ENCODE peak calls at places on chromosomes 3 and 15, in seven cellular contexts. One of them, this sample, is unnamed.
A peak's percentile ranks its signal among the peaks of the same experiment; 100 is the strongest.

GRCh38 chr3:133448478-133449122 is 48.7 kb downstream of the BFSP2 start:
- DNase-seq in IMR-90: no peak
- DNase-seq in mesendoderm: no peak
- DNase-seq in H1: no peak
- DNase-seq in H9: no peak
- DNase-seq in mesenchymal stem cell: no peak
- DNase-seq in trophoblast cell: no peak
- DNase-seq in this sample: no peak

GRCh38 chr3:159929181-159929893 is 59.3 kb upstream of the IL12A start:
- DNase-seq in IMR-90: peak; percentile 87
- DNase-seq in mesendoderm: peak; percentile 78
- DNase-seq in H1: no peak
- DNase-seq in H9: no peak
- DNase-seq in mesenchymal stem cell: peak; percentile 91
- DNase-seq in trophoblast cell: peak; percentile 20
- DNase-seq in this sample: no peak

GRCh38 chr3:53141468-53141840 is 11.2 kb upstream of the RFT1 start:
- DNase-seq in IMR-90: no peak
- DNase-seq in mesendoderm: no peak
- DNase-seq in H1: no peak
- DNase-seq in H9: no peak
- DNase-seq in mesenchymal stem cell: no peak
- DNase-seq in trophoblast cell: no peak
- DNase-seq in this sample: no peak

GRCh38 chr15:77391372-77391951 is 28.4 kb downstream of the PEAK1 start:
- DNase-seq in IMR-90: no peak
- DNase-seq in mesendoderm: no peak
- DNase-seq in H1: no peak
- DNase-seq in H9: no peak
- DNase-seq in mesenchymal stem cell: no peak
- DNase-seq in trophoblast cell: no peak
- DNase-seq in this sample: no peak

GRCh38 chr3:7682822-7683229 is 818.8 kb upstream of the LMCD1 start:
- DNase-seq in IMR-90: peak; percentile 10
- DNase-seq in mesendoderm: peak; percentile 52
- DNase-seq in H1: no peak
- DNase-seq in H9: no peak
- DNase-seq in mesenchymal stem cell: peak; percentile 15
- DNase-seq in trophoblast cell: no peak
- DNase-seq in this sample: no peak

GRCh38 chr15:93033434-93034045 is 55.5 kb downstream of the RGMA start:
- DNase-seq in IMR-90: no peak
- DNase-seq in mesendoderm: no peak
- DNase-seq in H1: no peak
- DNase-seq in H9: no peak
- DNase-seq in mesenchymal stem cell: no peak
- DNase-seq in trophoblast cell: no peak
- DNase-seq in this sample: no peak

GRCh38 chr3:98326494-98326893 is 27.2 kb upstream of the OR5K4 start:
- DNase-seq in IMR-90: no peak
- DNase-seq in mesendoderm: no peak
- DNase-seq in H1: no peak
- DNase-seq in H9: no peak
- DNase-seq in mesenchymal stem cell: no peak
- DNase-seq in trophoblast cell: no peak
- DNase-seq in this sample: no peak

GRCh38 chr3:110248666-110249065 is 823.0 kb upstream of the NECTIN3 start:
- DNase-seq in IMR-90: peak; percentile 52
- DNase-seq in mesendoderm: no peak
- DNase-seq in H1: no peak
- DNase-seq in H9: no peak
- DNase-seq in mesenchymal stem cell: no peak
- DNase-seq in trophoblast cell: no peak
- DNase-seq in this sample: no peak

GRCh38 chr15:68578175-68578959 is 426 bp upstream of the CORO2B start:
- DNase-seq in IMR-90: peak; percentile 71
- DNase-seq in mesendoderm: peak; percentile 56
- DNase-seq in H1: peak; percentile 77
- DNase-seq in H9: peak; percentile 65
- DNase-seq in mesenchymal stem cell: peak; percentile 68
- DNase-seq in trophoblast cell: no peak
- DNase-seq in this sample: no peak

GRCh38 chr15:73069109-73069508 is 16.8 kb downstream of the NEO1 start:
- DNase-seq in IMR-90: no peak
- DNase-seq in mesendoderm: no peak
- DNase-seq in H1: no peak
- DNase-seq in H9: no peak
- DNase-seq in mesenchymal stem cell: no peak
- DNase-seq in trophoblast cell: no peak
- DNase-seq in this sample: no peak

GRCh38 chr3:99484871-99485270 is 153.5 kb upstream of the COL8A1 start:
- DNase-seq in IMR-90: peak; percentile 36
- DNase-seq in mesendoderm: no peak
- DNase-seq in H1: no peak
- DNase-seq in H9: no peak
- DNase-seq in mesenchymal stem cell: peak; percentile 42
- DNase-seq in trophoblast cell: no peak
- DNase-seq in this sample: no peak

GRCh38 chr3:59980576-59980975 is 930.8 kb upstream of the CFAP20DC start:
- DNase-seq in IMR-90: no peak
- DNase-seq in mesendoderm: no peak
- DNase-seq in H1: no peak
- DNase-seq in H9: no peak
- DNase-seq in mesenchymal stem cell: no peak
- DNase-seq in trophoblast cell: no peak
- DNase-seq in this sample: no peak

GRCh38 chr3:71875461-71875947 is 90.6 kb upstream of the PROK2 start:
- DNase-seq in IMR-90: peak; percentile 53
- DNase-seq in mesendoderm: peak; percentile 99
- DNase-seq in H1: peak; percentile 94
- DNase-seq in H9: peak; percentile 94
- DNase-seq in mesenchymal stem cell: peak; percentile 70
- DNase-seq in trophoblast cell: peak; percentile 82
- DNase-seq in this sample: peak; percentile 71

GRCh38 chr3:190773948-190774347 is 88.5 kb downstream of the GMNC start:
- DNase-seq in IMR-90: no peak
- DNase-seq in mesendoderm: no peak
- DNase-seq in H1: no peak
- DNase-seq in H9: no peak
- DNase-seq in mesenchymal stem cell: no peak
- DNase-seq in trophoblast cell: no peak
- DNase-seq in this sample: no peak

GRCh38 chr15:66842710-66843441 is 140.8 kb downstream of the SMAD6 start:
- DNase-seq in IMR-90: peak; percentile 59
- DNase-seq in mesendoderm: peak; percentile 96
- DNase-seq in H1: no peak
- DNase-seq in H9: no peak
- DNase-seq in mesenchymal stem cell: peak; percentile 89
- DNase-seq in trophoblast cell: peak; percentile 68
- DNase-seq in this sample: no peak

GRCh38 chr3:183098538-183099025 is 714 bp downstream of the MCCC1 start:
- DNase-seq in IMR-90: no peak
- DNase-seq in mesendoderm: no peak
- DNase-seq in H1: no peak
- DNase-seq in H9: no peak
- DNase-seq in mesenchymal stem cell: no peak
- DNase-seq in trophoblast cell: no peak
- DNase-seq in this sample: no peak

GRCh38 chr3:106401666-106402319 is 533.0 kb upstream of the CBLB start:
- DNase-seq in IMR-90: peak; percentile 54
- DNase-seq in mesendoderm: no peak
- DNase-seq in H1: no peak
- DNase-seq in H9: no peak
- DNase-seq in mesenchymal stem cell: peak; percentile 35
- DNase-seq in trophoblast cell: no peak
- DNase-seq in this sample: no peak

GRCh38 chr15:72616491-72617210 is 37.8 kb upstream of the GOLGA6B start:
- DNase-seq in IMR-90: no peak
- DNase-seq in mesendoderm: no peak
- DNase-seq in H1: no peak
- DNase-seq in H9: no peak
- DNase-seq in mesenchymal stem cell: no peak
- DNase-seq in trophoblast cell: no peak
- DNase-seq in this sample: no peak

GRCh38 chr15:60972301-60972700 is 256.8 kb downstream of the RORA start:
- DNase-seq in IMR-90: peak; percentile 99
- DNase-seq in mesendoderm: no peak
- DNase-seq in H1: no peak
- DNase-seq in H9: no peak
- DNase-seq in mesenchymal stem cell: peak; percentile 46
- DNase-seq in trophoblast cell: peak; percentile 7
- DNase-seq in this sample: no peak

GRCh38 chr3:20751299-20751698 is 565.3 kb upstream of the SGO1 start:
- DNase-seq in IMR-90: no peak
- DNase-seq in mesendoderm: no peak
- DNase-seq in H1: no peak
- DNase-seq in H9: no peak
- DNase-seq in mesenchymal stem cell: no peak
- DNase-seq in trophoblast cell: no peak
- DNase-seq in this sample: no peak

DNA sequence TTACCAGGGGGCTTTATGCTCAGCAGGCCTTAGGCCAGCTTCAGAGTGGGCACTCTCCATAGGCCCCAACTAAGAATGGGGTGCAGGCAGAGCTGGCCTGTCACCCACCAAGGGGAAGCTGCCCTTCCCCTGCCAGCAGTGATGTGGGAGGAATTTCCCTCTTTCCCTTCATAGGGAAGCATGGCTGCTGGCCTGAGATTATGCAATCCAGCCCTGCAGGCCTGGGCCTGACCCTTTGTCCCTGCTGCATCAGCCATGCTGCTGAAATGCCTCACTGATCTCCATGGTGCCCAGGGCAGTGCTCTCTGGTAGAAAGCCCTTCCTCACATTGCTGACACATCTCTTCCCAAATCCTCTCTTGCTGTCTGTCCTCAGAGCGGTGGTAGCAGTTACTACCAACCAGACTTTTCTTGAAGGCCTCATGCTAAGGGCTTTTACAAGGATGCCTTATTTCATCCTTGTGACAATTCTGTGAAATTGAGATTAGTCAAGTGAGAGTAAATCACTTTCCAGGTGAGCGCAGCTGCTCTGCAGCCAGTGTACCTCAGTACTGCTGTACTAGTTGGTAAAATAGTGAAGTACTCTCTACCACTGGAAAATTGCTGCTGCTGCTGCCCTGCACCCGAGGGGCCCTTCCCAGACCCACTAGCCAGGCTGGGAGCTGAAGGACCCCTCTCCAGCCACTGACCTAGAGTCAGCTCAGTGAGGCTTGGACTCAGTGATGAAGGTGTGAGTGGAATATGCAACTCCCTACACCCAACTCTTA is 33.8 kb downstream of the MRAS start:
- DNase-seq in IMR-90: peak; percentile 45
- DNase-seq in mesendoderm: peak; percentile 11
- DNase-seq in H1: no peak
- DNase-seq in H9: no peak
- DNase-seq in mesenchymal stem cell: peak; percentile 68
- DNase-seq in trophoblast cell: peak; percentile 92
- DNase-seq in this sample: no peak
- H3K4ac ChIP-seq in IMR-90: peak overlapping the region; percentile 79
- H3K4ac ChIP-seq in mesendoderm: no peak overlapping the region
- H3K4ac ChIP-seq in H1: peak overlapping the region; percentile 19
- H3K4ac ChIP-seq in H9: no peak overlapping the region
- H3K4ac ChIP-seq in mesenchymal stem cell: no peak overlapping the region
- H3K4ac ChIP-seq in trophoblast cell: no peak overlapping the region
- H3K4ac ChIP-seq in this sample: no peak overlapping the region

GRCh38 chr15:69722924-69723323 is 270.3 kb downstream of the RPLP1 start:
- DNase-seq in IMR-90: no peak
- DNase-seq in mesendoderm: no peak
- DNase-seq in H1: no peak
- DNase-seq in H9: no peak
- DNase-seq in mesenchymal stem cell: no peak
- DNase-seq in trophoblast cell: no peak
- DNase-seq in this sample: no peak
- H3K4ac ChIP-seq in IMR-90: no peak overlapping the region
- H3K4ac ChIP-seq in mesendoderm: no peak overlapping the region
- H3K4ac ChIP-seq in H1: no peak overlapping the region
- H3K4ac ChIP-seq in H9: no peak overlapping the region
- H3K4ac ChIP-seq in mesenchymal stem cell: no peak overlapping the region
- H3K4ac ChIP-seq in trophoblast cell: no peak overlapping the region
- H3K4ac ChIP-seq in this sample: no peak overlapping the region

GRCh38 chr3:45236964-45237363 is 10.9 kb upstream of the TMEM158 start:
- DNase-seq in IMR-90: no peak
- DNase-seq in mesendoderm: peak; percentile 40
- DNase-seq in H1: no peak
- DNase-seq in H9: no peak
- DNase-seq in mesenchymal stem cell: no peak
- DNase-seq in trophoblast cell: no peak
- DNase-seq in this sample: no peak

GRCh38 chr3:45246236-45246635 is 20.1 kb upstream of the TMEM158 start:
- DNase-seq in IMR-90: no peak
- DNase-seq in mesendoderm: no peak
- DNase-seq in H1: no peak
- DNase-seq in H9: no peak
- DNase-seq in mesenchymal stem cell: no peak
- DNase-seq in trophoblast cell: no peak
- DNase-seq in this sample: no peak

GRCh38 chr3:45240292-45240691 is 14.2 kb upstream of the TMEM158 start:
- DNase-seq in IMR-90: no peak
- DNase-seq in mesendoderm: no peak
- DNase-seq in H1: no peak
- DNase-seq in H9: no peak
- DNase-seq in mesenchymal stem cell: no peak
- DNase-seq in trophoblast cell: no peak
- DNase-seq in this sample: no peak

GRCh38 chr3:45244356-45244755 is 18.3 kb upstream of the TMEM158 start:
- DNase-seq in IMR-90: no peak
- DNase-seq in mesendoderm: no peak
- DNase-seq in H1: no peak
- DNase-seq in H9: peak; percentile 5
- DNase-seq in mesenchymal stem cell: no peak
- DNase-seq in trophoblast cell: no peak
- DNase-seq in this sample: no peak

DNA sequence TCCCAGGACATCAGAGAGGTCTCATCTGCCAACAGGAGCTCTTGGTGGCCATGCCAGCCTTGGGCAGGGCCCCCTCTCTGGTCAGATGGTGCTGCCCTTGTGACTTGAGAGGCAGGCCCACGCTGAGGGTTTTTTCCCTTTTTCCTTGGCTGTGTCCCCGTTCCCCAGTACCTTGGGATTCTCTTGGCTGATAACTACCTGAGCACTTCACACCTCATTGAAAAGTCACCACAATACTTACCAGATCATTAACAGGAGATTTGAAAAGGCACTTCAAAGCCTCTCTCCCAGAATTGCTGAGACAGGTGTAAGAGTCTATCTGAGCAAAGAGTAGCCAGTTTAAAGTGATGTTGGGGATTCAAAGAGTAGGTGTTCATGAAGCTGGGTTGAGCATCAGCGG is 15.1 kb upstream of the TMEM158 start:
- DNase-seq in IMR-90: no peak
- DNase-seq in mesendoderm: peak; percentile 85
- DNase-seq in H1: no peak
- DNase-seq in H9: no peak
- DNase-seq in mesenchymal stem cell: no peak
- DNase-seq in trophoblast cell: no peak
- DNase-seq in this sample: no peak
- H3K4ac ChIP-seq in IMR-90: no peak overlapping the region
- H3K4ac ChIP-seq in mesendoderm: no peak overlapping the region
- H3K4ac ChIP-seq in H1: no peak overlapping the region
- H3K4ac ChIP-seq in H9: no peak overlapping the region
- H3K4ac ChIP-seq in mesenchymal stem cell: no peak overlapping the region
- H3K4ac ChIP-seq in trophoblast cell: no peak overlapping the region
- H3K4ac ChIP-seq in this sample: no peak overlapping the region

GRCh38 chr3:144314946-144315345 is 343.3 kb downstream of the DIPK2A start:
- DNase-seq in IMR-90: no peak
- DNase-seq in mesendoderm: no peak
- DNase-seq in H1: no peak
- DNase-seq in H9: no peak
- DNase-seq in mesenchymal stem cell: no peak
- DNase-seq in trophoblast cell: no peak
- DNase-seq in this sample: no peak

GRCh38 chr3:144312702-144313101 is 341.1 kb downstream of the DIPK2A start:
- DNase-seq in IMR-90: no peak
- DNase-seq in mesendoderm: no peak
- DNase-seq in H1: no peak
- DNase-seq in H9: no peak
- DNase-seq in mesenchymal stem cell: no peak
- DNase-seq in trophoblast cell: no peak
- DNase-seq in this sample: no peak
- H3K4ac ChIP-seq in IMR-90: no peak overlapping the region
- H3K4ac ChIP-seq in mesendoderm: no peak overlapping the region
- H3K4ac ChIP-seq in H1: no peak overlapping the region
- H3K4ac ChIP-seq in H9: no peak overlapping the region
- H3K4ac ChIP-seq in mesenchymal stem cell: no peak overlapping the region
- H3K4ac ChIP-seq in trophoblast cell: no peak overlapping the region
- H3K4ac ChIP-seq in this sample: no peak overlapping the region

This sample was measured in neuronal stem cell.